ENCODE peak calls at places on chromosomes 16 and 17, in eight cellular contexts. One of them, this sample, is unnamed.

GRCh38 chr17:27339198-27339835 is 45.4 kb downstream of the WSB1 start:
- DNase-seq in H1: no peak
- DNase-seq in tibial nerve: no peak
- DNase-seq in transverse colon: no peak
- DNase-seq in sigmoid colon: no peak
- DNase-seq in A549: no peak
- DNase-seq in stomach: no peak
- DNase-seq in ovary: no peak
- DNase-seq in this sample: no peak

GRCh38 chr16:19168173-19169080 is at the start of gene SYT17:
- DNase-seq in stomach: peak
- DNase-seq in A549: peak
- DNase-seq in sigmoid colon: no peak
- DNase-seq in ovary: no peak
- DNase-seq in tibial nerve: no peak
- DNase-seq in transverse colon: peak
- DNase-seq in H1: no peak
- DNase-seq in this sample: no peak

GRCh38 chr16:71440669-71441347 is 1.0 kb downstream of the TLE7 start:
- DNase-seq in sigmoid colon: no peak
- DNase-seq in A549: no peak
- DNase-seq in stomach: no peak
- DNase-seq in ovary: no peak
- DNase-seq in transverse colon: no peak
- DNase-seq in tibial nerve: no peak
- DNase-seq in H1: peak
- DNase-seq in this sample: no peak

GRCh38 chr16:26464576-26465266 is 602.0 kb upstream of the C16orf82 start:
- DNase-seq in stomach: no peak
- DNase-seq in tibial nerve: no peak
- DNase-seq in transverse colon: no peak
- DNase-seq in sigmoid colon: no peak
- DNase-seq in A549: no peak
- DNase-seq in H1: no peak
- DNase-seq in ovary: no peak
- DNase-seq in this sample: no peak

GRCh38 chr16:29899516-29900101 is at the start of gene SEZ6L2:
- DNase-seq in A549: peak
- DNase-seq in stomach: peak
- DNase-seq in tibial nerve: peak
- DNase-seq in sigmoid colon: no peak
- DNase-seq in transverse colon: peak
- DNase-seq in H1: peak
- DNase-seq in ovary: no peak
- DNase-seq in this sample: no peak

GRCh38 chr17:38447502-38448095 is 19.3 kb downstream of the ARHGAP23 start:
- DNase-seq in stomach: no peak
- DNase-seq in transverse colon: no peak
- DNase-seq in sigmoid colon: no peak
- DNase-seq in ovary: no peak
- DNase-seq in A549: no peak
- DNase-seq in tibial nerve: no peak
- DNase-seq in H1: no peak
- DNase-seq in this sample: no peak

GRCh38 chr17:35257080-35257701 is 14.3 kb downstream of the SLFN5 start:
- DNase-seq in sigmoid colon: peak
- DNase-seq in transverse colon: peak
- DNase-seq in H1: no peak
- DNase-seq in ovary: no peak
- DNase-seq in tibial nerve: no peak
- DNase-seq in stomach: peak
- DNase-seq in A549: peak
- DNase-seq in this sample: no peak

GRCh38 chr17:63984651-63985386 is 12.1 kb upstream of the SCN4A start:
- DNase-seq in A549: peak
- DNase-seq in sigmoid colon: no peak
- DNase-seq in ovary: peak
- DNase-seq in transverse colon: peak
- DNase-seq in tibial nerve: peak
- DNase-seq in stomach: peak
- DNase-seq in H1: no peak
- DNase-seq in this sample: no peak

GRCh38 chr16:79370736-79371135 is 229.8 kb downstream of the MAF start:
- DNase-seq in tibial nerve: no peak
- DNase-seq in sigmoid colon: no peak
- DNase-seq in A549: no peak
- DNase-seq in transverse colon: no peak
- DNase-seq in H1: no peak
- DNase-seq in ovary: no peak
- DNase-seq in stomach: no peak
- DNase-seq in this sample: no peak

GRCh38 chr16:30893082-30893743 is 664 bp downstream of the BCL7C start:
- DNase-seq in sigmoid colon: no peak
- DNase-seq in tibial nerve: no peak
- DNase-seq in A549: no peak
- DNase-seq in H1: no peak
- DNase-seq in ovary: no peak
- DNase-seq in transverse colon: no peak
- DNase-seq in stomach: no peak
- DNase-seq in this sample: no peak

GRCh38 chr17:39973496-39973895 is 7.1 kb upstream of the PSMD3 start:
- DNase-seq in H1: no peak
- DNase-seq in tibial nerve: no peak
- DNase-seq in sigmoid colon: no peak
- DNase-seq in ovary: no peak
- DNase-seq in transverse colon: no peak
- DNase-seq in A549: no peak
- DNase-seq in stomach: no peak
- DNase-seq in this sample: no peak

GRCh38 chr17:18041776-18042175 is 2.6 kb downstream of the GID4 start:
- DNase-seq in tibial nerve: no peak
- DNase-seq in transverse colon: no peak
- DNase-seq in sigmoid colon: no peak
- DNase-seq in stomach: no peak
- DNase-seq in ovary: no peak
- DNase-seq in A549: peak
- DNase-seq in H1: no peak
- DNase-seq in this sample: no peak

GRCh38 chr16:55623640-55624039 is 32.1 kb upstream of the SLC6A2 start:
- DNase-seq in A549: no peak
- DNase-seq in H1: no peak
- DNase-seq in sigmoid colon: no peak
- DNase-seq in transverse colon: no peak
- DNase-seq in stomach: no peak
- DNase-seq in tibial nerve: no peak
- DNase-seq in ovary: no peak
- DNase-seq in this sample: no peak

GRCh38 chr16:55622302-55622701 is 33.5 kb upstream of the SLC6A2 start:
- DNase-seq in stomach: no peak
- DNase-seq in ovary: no peak
- DNase-seq in transverse colon: no peak
- DNase-seq in tibial nerve: no peak
- DNase-seq in H1: no peak
- DNase-seq in sigmoid colon: no peak
- DNase-seq in A549: no peak
- DNase-seq in this sample: no peak

GRCh38 chr16:55624696-55625095 is 31.1 kb upstream of the SLC6A2 start:
- DNase-seq in sigmoid colon: no peak
- DNase-seq in transverse colon: no peak
- DNase-seq in A549: no peak
- DNase-seq in tibial nerve: no peak
- DNase-seq in H1: no peak
- DNase-seq in ovary: no peak
- DNase-seq in stomach: no peak
- DNase-seq in this sample: no peak

GRCh38 chr16:55621771-55622170 is 34.0 kb upstream of the SLC6A2 start:
- DNase-seq in tibial nerve: no peak
- DNase-seq in sigmoid colon: no peak
- DNase-seq in ovary: no peak
- DNase-seq in stomach: no peak
- DNase-seq in A549: no peak
- DNase-seq in H1: no peak
- DNase-seq in transverse colon: no peak
- DNase-seq in this sample: no peak

DNA sequence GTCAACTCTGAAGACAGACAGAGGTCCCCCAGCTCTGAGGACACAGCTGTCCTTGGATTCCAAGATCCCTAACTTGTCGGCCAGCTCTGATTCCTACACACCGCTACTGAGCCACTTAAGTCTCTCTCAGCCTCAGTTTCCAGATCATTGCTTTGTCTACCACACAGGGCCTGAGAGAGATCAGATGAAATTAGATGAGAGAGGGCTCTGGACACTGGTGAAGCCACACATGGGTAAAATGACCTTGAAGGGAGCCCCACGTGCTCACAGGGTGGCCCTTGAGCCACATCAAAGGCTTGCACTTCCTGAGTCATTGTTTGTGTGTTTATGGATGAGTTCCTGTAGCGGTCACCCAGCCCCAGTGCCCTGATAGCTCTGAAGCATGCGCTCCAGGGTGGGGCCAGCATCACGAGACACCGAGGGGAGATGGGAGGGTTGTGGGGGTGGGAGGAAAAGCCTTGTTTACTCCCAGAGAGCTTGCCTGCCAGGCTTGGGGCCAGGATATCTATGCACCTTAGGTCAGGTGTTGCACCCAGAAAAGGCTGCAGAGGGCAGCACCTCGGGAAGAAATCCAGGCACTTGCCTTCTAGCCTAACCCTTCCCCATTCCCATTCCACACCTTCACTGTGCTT is 32.7 kb upstream of the SLC6A2 start:
- DNase-seq in A549: peak
- DNase-seq in ovary: no peak
- DNase-seq in transverse colon: no peak
- DNase-seq in tibial nerve: no peak
- DNase-seq in sigmoid colon: no peak
- DNase-seq in stomach: no peak
- DNase-seq in H1: peak
- DNase-seq in this sample: no peak
- TF ChIP-seq CTCF in A549: peak
- TF ChIP-seq CTCF in ovary: no peak
- TF ChIP-seq CTCF in transverse colon: no peak
- TF ChIP-seq CTCF in tibial nerve: no peak
- TF ChIP-seq CTCF in sigmoid colon: no peak
- TF ChIP-seq CTCF in stomach: no peak
- TF ChIP-seq CTCF in H1: peak
- TF ChIP-seq CTCF in this sample: peak

GRCh38 chr17:74190154-74190553 is 13.3 kb upstream of the RPL38 start:
- DNase-seq in transverse colon: no peak
- DNase-seq in tibial nerve: no peak
- DNase-seq in A549: peak
- DNase-seq in ovary: no peak
- DNase-seq in sigmoid colon: no peak
- DNase-seq in stomach: no peak
- DNase-seq in H1: no peak
- DNase-seq in this sample: no peak
- TF ChIP-seq EP300 in transverse colon: no peak
- TF ChIP-seq EP300 in tibial nerve: no peak
- TF ChIP-seq EP300 in A549: no peak
- TF ChIP-seq EP300 in ovary: no peak
- TF ChIP-seq EP300 in sigmoid colon: no peak
- TF ChIP-seq EP300 in stomach: no peak
- TF ChIP-seq EP300 in H1: no peak
- TF ChIP-seq EP300 in this sample: no peak

GRCh38 chr16:1096164-1097082 is at the start of gene C1QTNF8:
- DNase-seq in sigmoid colon: no peak
- DNase-seq in transverse colon: no peak
- DNase-seq in ovary: no peak
- DNase-seq in H1: no peak
- DNase-seq in A549: no peak
- DNase-seq in tibial nerve: no peak
- DNase-seq in stomach: no peak
- DNase-seq in this sample: no peak

GRCh38 chr16:1098266-1098991 is 2.4 kb upstream of the C1QTNF8 start:
- DNase-seq in ovary: no peak
- DNase-seq in tibial nerve: no peak
- DNase-seq in sigmoid colon: no peak
- DNase-seq in transverse colon: no peak
- DNase-seq in H1: no peak
- DNase-seq in A549: no peak
- DNase-seq in stomach: no peak
- DNase-seq in this sample: no peak

GRCh38 chr16:1099224-1100083 is 3.4 kb upstream of the C1QTNF8 start:
- DNase-seq in tibial nerve: no peak
- DNase-seq in A549: no peak
- DNase-seq in transverse colon: no peak
- DNase-seq in stomach: no peak
- DNase-seq in ovary: no peak
- DNase-seq in sigmoid colon: no peak
- DNase-seq in H1: no peak
- DNase-seq in this sample: no peak

GRCh38 chr16:1097156-1097555 is 1.1 kb upstream of the C1QTNF8 start:
- DNase-seq in transverse colon: no peak
- DNase-seq in sigmoid colon: no peak
- DNase-seq in H1: no peak
- DNase-seq in ovary: no peak
- DNase-seq in stomach: no peak
- DNase-seq in A549: no peak
- DNase-seq in tibial nerve: no peak
- DNase-seq in this sample: no peak

GRCh38 chr16:1097800-1098199 is 1.8 kb upstream of the C1QTNF8 start:
- DNase-seq in sigmoid colon: no peak
- DNase-seq in stomach: no peak
- DNase-seq in ovary: no peak
- DNase-seq in H1: no peak
- DNase-seq in A549: no peak
- DNase-seq in transverse colon: no peak
- DNase-seq in tibial nerve: no peak
- DNase-seq in this sample: no peak
- TF ChIP-seq CTCF in sigmoid colon: no peak
- TF ChIP-seq CTCF in stomach: no peak
- TF ChIP-seq CTCF in ovary: no peak
- TF ChIP-seq CTCF in H1: no peak
- TF ChIP-seq CTCF in A549: no peak
- TF ChIP-seq CTCF in transverse colon: no peak
- TF ChIP-seq CTCF in tibial nerve: no peak
- TF ChIP-seq CTCF in this sample: no peak

DNA sequence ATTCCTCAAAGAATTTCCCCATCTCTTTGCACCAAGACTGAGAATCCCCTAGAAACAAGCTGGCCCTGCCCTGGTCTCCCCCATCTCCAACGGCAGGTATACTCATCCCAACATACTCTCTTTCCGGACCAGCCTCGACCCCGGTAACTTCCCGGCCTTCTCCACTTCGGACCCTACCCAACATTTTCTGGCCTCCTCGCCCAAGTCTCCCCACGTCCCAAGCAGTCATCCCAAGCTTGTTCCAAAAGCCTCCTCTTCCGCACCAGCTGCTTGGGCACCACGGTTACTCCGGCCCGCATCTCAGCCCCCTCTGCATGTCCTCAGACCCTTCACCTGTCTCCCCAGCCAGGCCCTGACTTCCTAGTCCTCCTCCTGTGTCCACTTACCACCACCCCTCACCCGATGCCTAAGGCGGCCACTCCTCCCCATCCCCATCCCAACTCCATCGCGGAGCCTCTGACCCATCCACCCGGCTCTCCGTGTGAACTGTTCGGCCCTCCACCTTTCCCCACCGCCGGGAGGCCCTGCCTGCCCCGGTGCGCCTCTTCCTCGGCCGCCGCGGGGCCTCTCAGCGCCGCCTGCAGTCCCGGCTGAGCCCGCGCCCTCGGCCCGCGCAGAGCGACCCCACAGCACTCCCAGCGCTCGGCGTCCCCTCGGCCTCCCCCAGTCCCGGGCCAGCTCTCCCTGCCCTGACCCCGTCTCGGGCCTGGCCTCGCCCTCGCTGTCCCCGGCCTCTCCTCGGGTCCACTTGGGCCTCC is 993 bp downstream of the PITPNA start:
- DNase-seq in ovary: no peak
- DNase-seq in transverse colon: no peak
- DNase-seq in sigmoid colon: no peak
- DNase-seq in stomach: no peak
- DNase-seq in H1: no peak
- DNase-seq in tibial nerve: no peak
- DNase-seq in A549: no peak
- DNase-seq in this sample: no peak
- TF ChIP-seq EP300 in ovary: no peak
- TF ChIP-seq EP300 in transverse colon: no peak
- TF ChIP-seq EP300 in sigmoid colon: no peak
- TF ChIP-seq EP300 in stomach: no peak
- TF ChIP-seq EP300 in H1: no peak
- TF ChIP-seq EP300 in tibial nerve: no peak
- TF ChIP-seq EP300 in A549: no peak
- TF ChIP-seq EP300 in this sample: no peak